ENCODE peak calls at places on chromosome 4, in nine cellular contexts. G, Z, P, C, B, Q, T, S and F are unnamed samples.

GRCh38 chr4:5036239-5036638 is 15.0 kb upstream of the STK32B start:
- DNase-seq in B (no peak), Q (no peak), P (peak; percentile 51), Z (no peak), C (no peak), T (no peak), S (peak; percentile 55), G (no peak), F (no peak)

GRCh38 chr4:47744843-47745382 is 93.0 kb downstream of the CORIN start:
- DNase-seq in S (no peak), T (no peak), Q (no peak), B (no peak), C (no peak), G (no peak), Z (no peak), P (no peak), F (no peak)

GRCh38 chr4:138055890-138056289 is 186.3 kb downstream of the SLC7A11 start:
- DNase-seq in S (no peak), P (no peak), B (no peak), Q (no peak), Z (no peak), C (no peak), G (no peak), T (no peak), F (no peak)

GRCh38 chr4:61462451-61463326 is 262.6 kb downstream of the ADGRL3 start:
- DNase-seq in Z (no peak), G (peak; percentile 34), T (peak; percentile 74), C (no peak), Q (peak; percentile 69), P (peak; percentile 46), S (no peak), B (no peak), F (no peak)

GRCh38 chr4:123386608-123387007 is 10.0 kb upstream of the SPRY1 start:
- DNase-seq in B (no peak), S (no peak), G (no peak), T (peak; percentile 27), Z (no peak), C (no peak), Q (no peak), P (no peak), F (no peak)

GRCh38 chr4:117971406-117971805 is 62.9 kb upstream of the NDST3 start:
- DNase-seq in B (no peak), Q (no peak), S (no peak), C (no peak), T (no peak), Z (no peak), G (no peak), P (peak; percentile 8), F (no peak)

GRCh38 chr4:1578968-1579833 is 104.9 kb downstream of the FAM53A start:
- DNase-seq in S (peak; percentile 28), C (peak; percentile 65), P (peak; percentile 81), G (peak; percentile 62), B (peak; percentile 83), Q (peak; percentile 61), T (peak; percentile 18), Z (peak; percentile 66), F (no peak)

GRCh38 chr4:182443070-182443469 is 199.9 kb downstream of the TENM3 start:
- DNase-seq in P (no peak), Z (no peak), Q (no peak), T (no peak), G (no peak), C (no peak), B (no peak), S (no peak), F (no peak)

GRCh38 chr4:44186096-44186849 is 262.3 kb downstream of the KCTD8 start:
- DNase-seq in C (no peak), Z (no peak), Q (no peak), P (peak; percentile 47), S (no peak), B (no peak), G (no peak), T (no peak), F (peak; percentile 23)